ENCODE peak calls at places on chromosomes 3 and 15, in nine cellular contexts. One of them, this sample, is unnamed. For H3K36me3, the result is how much of the 10 kb centered on the place peaks cover.

GRCh38 chr3:134214239-134214638 is 36.4 kb downstream of the RYK start:
- DNase-seq in ovary: no peak
- DNase-seq in IMR-90: no peak
- DNase-seq in endothelial cell of umbilical vein: no peak
- DNase-seq in kidney epithelial cell: no peak
- DNase-seq in BE2C: no peak
- DNase-seq in CD8-positive, alpha-beta T cell: no peak
- DNase-seq in lung: no peak
- DNase-seq in DND-41: no peak
- DNase-seq in this sample: no peak

GRCh38 chr3:157782236-157782635 is 279.0 kb upstream of the VEPH1 start:
- DNase-seq in IMR-90: peak
- DNase-seq in BE2C: no peak
- DNase-seq in kidney epithelial cell: no peak
- DNase-seq in CD8-positive, alpha-beta T cell: no peak
- DNase-seq in endothelial cell of umbilical vein: no peak
- DNase-seq in lung: no peak
- DNase-seq in ovary: no peak
- DNase-seq in DND-41: no peak
- DNase-seq in this sample: no peak

GRCh38 chr15:83486363-83486762 is 39.2 kb downstream of the SH3GL3 start:
- DNase-seq in endothelial cell of umbilical vein: no peak
- DNase-seq in ovary: no peak
- DNase-seq in IMR-90: no peak
- DNase-seq in kidney epithelial cell: no peak
- DNase-seq in CD8-positive, alpha-beta T cell: no peak
- DNase-seq in BE2C: no peak
- DNase-seq in lung: no peak
- DNase-seq in DND-41: no peak
- DNase-seq in this sample: no peak

GRCh38 chr3:32934150-32934742 is 17.2 kb upstream of the CCR4 start:
- DNase-seq in DND-41: peak
- DNase-seq in ovary: no peak
- DNase-seq in endothelial cell of umbilical vein: peak
- DNase-seq in CD8-positive, alpha-beta T cell: no peak
- DNase-seq in BE2C: no peak
- DNase-seq in IMR-90: peak
- DNase-seq in lung: no peak
- DNase-seq in kidney epithelial cell: no peak
- DNase-seq in this sample: no peak

GRCh38 chr15:75389791-75390382 is 21.5 kb upstream of the MAN2C1 start:
- DNase-seq in IMR-90: no peak
- DNase-seq in DND-41: no peak
- DNase-seq in CD8-positive, alpha-beta T cell: no peak
- DNase-seq in endothelial cell of umbilical vein: no peak
- DNase-seq in ovary: no peak
- DNase-seq in lung: no peak
- DNase-seq in BE2C: no peak
- DNase-seq in kidney epithelial cell: no peak
- DNase-seq in this sample: no peak

GRCh38 chr3:51343918-51344687 is 41.0 kb upstream of the MANF start:
- DNase-seq in ovary: no peak
- DNase-seq in endothelial cell of umbilical vein: no peak
- DNase-seq in kidney epithelial cell: no peak
- DNase-seq in IMR-90: peak
- DNase-seq in DND-41: no peak
- DNase-seq in BE2C: no peak
- DNase-seq in CD8-positive, alpha-beta T cell: no peak
- DNase-seq in lung: no peak
- DNase-seq in this sample: no peak

GRCh38 chr3:167899090-167899489 is 163.6 kb downstream of the SERPINI1 start:
- DNase-seq in lung: no peak
- DNase-seq in DND-41: no peak
- DNase-seq in BE2C: no peak
- DNase-seq in endothelial cell of umbilical vein: no peak
- DNase-seq in ovary: no peak
- DNase-seq in CD8-positive, alpha-beta T cell: no peak
- DNase-seq in IMR-90: no peak
- DNase-seq in kidney epithelial cell: no peak
- DNase-seq in this sample: no peak

GRCh38 chr15:80402339-80402738 is 1.8 kb upstream of the ARNT2 start:
- DNase-seq in lung: no peak
- DNase-seq in kidney epithelial cell: no peak
- DNase-seq in BE2C: no peak
- DNase-seq in CD8-positive, alpha-beta T cell: no peak
- DNase-seq in endothelial cell of umbilical vein: no peak
- DNase-seq in ovary: no peak
- DNase-seq in DND-41: no peak
- DNase-seq in IMR-90: no peak
- DNase-seq in this sample: no peak

GRCh38 chr3:19945405-19946290 is 1.2 kb upstream of the RAB5A start:
- DNase-seq in kidney epithelial cell: no peak
- DNase-seq in ovary: peak
- DNase-seq in IMR-90: no peak
- DNase-seq in CD8-positive, alpha-beta T cell: no peak
- DNase-seq in BE2C: no peak
- DNase-seq in lung: no peak
- DNase-seq in endothelial cell of umbilical vein: no peak
- DNase-seq in DND-41: peak
- DNase-seq in this sample: peak

GRCh38 chr3:136979684-136980083 is 21.9 kb downstream of the IL20RB start:
- DNase-seq in lung: no peak
- DNase-seq in DND-41: no peak
- DNase-seq in ovary: no peak
- DNase-seq in BE2C: no peak
- DNase-seq in kidney epithelial cell: peak
- DNase-seq in CD8-positive, alpha-beta T cell: no peak
- DNase-seq in IMR-90: peak
- DNase-seq in endothelial cell of umbilical vein: no peak
- DNase-seq in this sample: no peak

GRCh38 chr3:25582242-25582641 is 82.5 kb downstream of the TOP2B start:
- DNase-seq in CD8-positive, alpha-beta T cell: no peak
- DNase-seq in IMR-90: peak
- DNase-seq in BE2C: no peak
- DNase-seq in kidney epithelial cell: no peak
- DNase-seq in endothelial cell of umbilical vein: peak
- DNase-seq in lung: no peak
- DNase-seq in ovary: no peak
- DNase-seq in DND-41: no peak
- DNase-seq in this sample: no peak

GRCh38 chr15:96125681-96126080 is 204.8 kb upstream of the NR2F2 start:
- DNase-seq in DND-41: no peak
- DNase-seq in ovary: no peak
- DNase-seq in CD8-positive, alpha-beta T cell: no peak
- DNase-seq in IMR-90: peak
- DNase-seq in lung: no peak
- DNase-seq in BE2C: no peak
- DNase-seq in kidney epithelial cell: peak
- DNase-seq in endothelial cell of umbilical vein: no peak
- DNase-seq in this sample: no peak

GRCh38 chr3:71066849-71067261 is 516.7 kb downstream of the FOXP1 start:
- DNase-seq in IMR-90: peak
- DNase-seq in kidney epithelial cell: no peak
- DNase-seq in endothelial cell of umbilical vein: peak
- DNase-seq in lung: no peak
- DNase-seq in ovary: peak
- DNase-seq in BE2C: no peak
- DNase-seq in CD8-positive, alpha-beta T cell: no peak
- DNase-seq in DND-41: peak
- DNase-seq in this sample: no peak

GRCh38 chr3:104873331-104873730 is 493.4 kb upstream of the ALCAM start:
- DNase-seq in ovary: no peak
- DNase-seq in kidney epithelial cell: no peak
- DNase-seq in CD8-positive, alpha-beta T cell: no peak
- DNase-seq in DND-41: no peak
- DNase-seq in BE2C: peak
- DNase-seq in lung: no peak
- DNase-seq in endothelial cell of umbilical vein: peak
- DNase-seq in IMR-90: peak
- DNase-seq in this sample: no peak

GRCh38 chr3:170739410-170739809 is 130.6 kb downstream of the RPL22L1 start:
- DNase-seq in kidney epithelial cell: no peak
- DNase-seq in IMR-90: no peak
- DNase-seq in ovary: no peak
- DNase-seq in CD8-positive, alpha-beta T cell: no peak
- DNase-seq in endothelial cell of umbilical vein: no peak
- DNase-seq in DND-41: no peak
- DNase-seq in lung: no peak
- DNase-seq in BE2C: no peak
- DNase-seq in this sample: no peak

GRCh38 chr3:86815880-86816279 is 175.1 kb downstream of the VGLL3 start:
- DNase-seq in kidney epithelial cell: no peak
- DNase-seq in DND-41: no peak
- DNase-seq in ovary: no peak
- DNase-seq in lung: no peak
- DNase-seq in CD8-positive, alpha-beta T cell: no peak
- DNase-seq in endothelial cell of umbilical vein: no peak
- DNase-seq in BE2C: no peak
- DNase-seq in IMR-90: no peak
- DNase-seq in this sample: no peak

GRCh38 chr3:136149569-136150136 is 46.5 kb downstream of the MSL2 start:
- DNase-seq in BE2C: no peak
- DNase-seq in DND-41: no peak
- DNase-seq in lung: no peak
- DNase-seq in IMR-90: peak
- DNase-seq in endothelial cell of umbilical vein: peak
- DNase-seq in kidney epithelial cell: no peak
- DNase-seq in CD8-positive, alpha-beta T cell: no peak
- DNase-seq in ovary: no peak
- DNase-seq in this sample: no peak

GRCh38 chr3:47421741-47422649 is 41.2 kb downstream of the PTPN23 start:
- DNase-seq in kidney epithelial cell: no peak
- DNase-seq in DND-41: peak
- DNase-seq in BE2C: peak
- DNase-seq in ovary: peak
- DNase-seq in CD8-positive, alpha-beta T cell: no peak
- DNase-seq in IMR-90: no peak
- DNase-seq in endothelial cell of umbilical vein: no peak
- DNase-seq in lung: no peak
- DNase-seq in this sample: no peak

GRCh38 chr3:47420511-47421484 is 40.0 kb downstream of the PTPN23 start:
- DNase-seq in lung: peak
- DNase-seq in DND-41: peak
- DNase-seq in ovary: peak
- DNase-seq in BE2C: peak
- DNase-seq in kidney epithelial cell: peak
- DNase-seq in CD8-positive, alpha-beta T cell: peak
- DNase-seq in endothelial cell of umbilical vein: peak
- DNase-seq in IMR-90: peak
- DNase-seq in this sample: peak

GRCh38 chr3:47420044-47420430 is 39.2 kb downstream of the PTPN23 start:
- DNase-seq in kidney epithelial cell: no peak
- DNase-seq in BE2C: no peak
- DNase-seq in ovary: no peak
- DNase-seq in lung: no peak
- DNase-seq in CD8-positive, alpha-beta T cell: no peak
- DNase-seq in endothelial cell of umbilical vein: no peak
- DNase-seq in DND-41: no peak
- DNase-seq in IMR-90: no peak
- DNase-seq in this sample: no peak

GRCh38 chr3:47418167-47419082 is 37.6 kb downstream of the PTPN23 start:
- DNase-seq in ovary: no peak
- DNase-seq in DND-41: no peak
- DNase-seq in IMR-90: no peak
- DNase-seq in BE2C: no peak
- DNase-seq in CD8-positive, alpha-beta T cell: no peak
- DNase-seq in lung: no peak
- DNase-seq in endothelial cell of umbilical vein: no peak
- DNase-seq in kidney epithelial cell: no peak
- DNase-seq in this sample: no peak

GRCh38 chr3:47419083-47420043 is 38.5 kb downstream of the PTPN23 start:
- DNase-seq in BE2C: no peak
- DNase-seq in DND-41: no peak
- DNase-seq in kidney epithelial cell: no peak
- DNase-seq in IMR-90: no peak
- DNase-seq in CD8-positive, alpha-beta T cell: no peak
- DNase-seq in lung: no peak
- DNase-seq in ovary: no peak
- DNase-seq in endothelial cell of umbilical vein: no peak
- DNase-seq in this sample: no peak
- H3K36me3 ChIP-seq in BE2C: under half
- H3K36me3 ChIP-seq in DND-41: half or more
- H3K36me3 ChIP-seq in kidney epithelial cell: under half
- H3K36me3 ChIP-seq in IMR-90: under half
- H3K36me3 ChIP-seq in CD8-positive, alpha-beta T cell: under half
- H3K36me3 ChIP-seq in lung: under half
- H3K36me3 ChIP-seq in ovary: under half
- H3K36me3 ChIP-seq in endothelial cell of umbilical vein: under half
- H3K36me3 ChIP-seq in this sample: under half

DNA sequence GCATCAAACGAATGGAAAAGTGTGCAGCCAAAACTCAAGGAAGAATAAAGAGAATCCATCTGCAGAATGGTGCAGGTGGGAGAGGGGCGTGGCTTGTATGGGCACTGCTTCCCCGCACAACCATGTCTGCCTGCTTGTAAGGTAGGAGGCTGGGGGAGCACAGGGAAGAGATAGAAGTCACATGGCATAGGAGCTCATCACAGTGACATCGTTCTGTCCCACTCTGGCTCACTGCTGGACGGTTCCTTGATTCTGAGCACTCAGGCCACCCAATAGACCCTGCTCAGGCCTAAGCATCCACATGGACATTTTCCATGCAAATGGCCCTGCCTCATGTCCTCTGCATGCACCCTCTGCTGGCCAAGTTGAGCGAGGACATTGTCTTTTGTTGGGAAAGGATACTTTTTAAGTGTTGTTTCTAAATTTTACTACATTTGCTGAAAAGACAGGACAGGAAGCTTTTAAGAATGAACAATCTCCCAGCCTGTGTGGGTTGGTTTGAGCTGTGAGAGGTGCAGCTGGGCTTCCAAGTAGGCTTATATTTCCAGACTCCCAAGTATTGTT is 3.1 kb downstream of the MYLK start:
- DNase-seq in CD8-positive, alpha-beta T cell: no peak
- DNase-seq in kidney epithelial cell: no peak
- DNase-seq in BE2C: peak
- DNase-seq in IMR-90: peak
- DNase-seq in lung: no peak
- DNase-seq in DND-41: no peak
- DNase-seq in endothelial cell of umbilical vein: peak
- DNase-seq in ovary: no peak
- DNase-seq in this sample: no peak
- TF ChIP-seq CTCF in CD8-positive, alpha-beta T cell: no peak
- TF ChIP-seq CTCF in kidney epithelial cell: peak
- TF ChIP-seq CTCF in BE2C: peak
- TF ChIP-seq CTCF in IMR-90: peak
- TF ChIP-seq CTCF in lung: peak
- TF ChIP-seq CTCF in DND-41: peak
- TF ChIP-seq CTCF in endothelial cell of umbilical vein: peak
- TF ChIP-seq CTCF in ovary: no peak
- TF ChIP-seq CTCF in this sample: peak

GRCh38 chr3:197281849-197282248 is 16.6 kb downstream of the DLG1 start:
- DNase-seq in endothelial cell of umbilical vein: no peak
- DNase-seq in BE2C: no peak
- DNase-seq in IMR-90: no peak
- DNase-seq in ovary: no peak
- DNase-seq in kidney epithelial cell: no peak
- DNase-seq in lung: no peak
- DNase-seq in DND-41: no peak
- DNase-seq in CD8-positive, alpha-beta T cell: no peak
- DNase-seq in this sample: no peak
- H3K36me3 ChIP-seq in endothelial cell of umbilical vein: under half
- H3K36me3 ChIP-seq in BE2C: half or more
- H3K36me3 ChIP-seq in IMR-90: under half
- H3K36me3 ChIP-seq in ovary: under half
- H3K36me3 ChIP-seq in kidney epithelial cell: under half
- H3K36me3 ChIP-seq in lung: under half
- H3K36me3 ChIP-seq in DND-41: half or more
- H3K36me3 ChIP-seq in CD8-positive, alpha-beta T cell: under half
- H3K36me3 ChIP-seq in this sample: under half

GRCh38 chr3:17032407-17033034 is 147.8 kb downstream of the PLCL2 start:
- DNase-seq in ovary: no peak
- DNase-seq in kidney epithelial cell: peak
- DNase-seq in DND-41: no peak
- DNase-seq in CD8-positive, alpha-beta T cell: no peak
- DNase-seq in endothelial cell of umbilical vein: peak
- DNase-seq in BE2C: no peak
- DNase-seq in IMR-90: peak
- DNase-seq in lung: no peak
- DNase-seq in this sample: no peak
- TF ChIP-seq CTCF in ovary: peak
- TF ChIP-seq CTCF in kidney epithelial cell: peak
- TF ChIP-seq CTCF in DND-41: peak
- TF ChIP-seq CTCF in CD8-positive, alpha-beta T cell: peak
- TF ChIP-seq CTCF in endothelial cell of umbilical vein: peak
- TF ChIP-seq CTCF in BE2C: peak
- TF ChIP-seq CTCF in IMR-90: peak
- TF ChIP-seq CTCF in lung: peak
- TF ChIP-seq CTCF in this sample: peak